ENCODE peak calls at places on chromosomes 5 and 9, in five cellular contexts. O is spleen, W is WERI-Rb-1, E is left lung, X is IMR-90. Z is an unnamed sample.
A peak's percentile ranks its signal among the peaks of the same experiment; 100 is the strongest.

GRCh38 chr9:61674465-61674864 is 484.6 kb downstream of the SPATA31A7 start:
- DNase-seq in W (no peak), E (no peak), X (no peak), O (no peak), Z (no peak)

GRCh38 chr9:137685886-137686420 is 67.1 kb downstream of the EHMT1 start:
- DNase-seq in O (peak; percentile 19), X (no peak), W (no peak), E (no peak), Z (no peak)

GRCh38 chr9:71683598-71684235 is 84.6 kb downstream of the CEMIP2 start:
- DNase-seq in O (no peak), E (peak; percentile 70), W (peak; percentile 17), X (peak; percentile 61), Z (peak; percentile 49)

GRCh38 chr5:18792145-18792544 is 1157.9 kb downstream of the TAF11L14 start:
- DNase-seq in W (no peak), O (no peak), E (no peak), X (no peak), Z (no peak)

GRCh38 chr9:2055203-2055658 is 40.1 kb downstream of the SMARCA2 start:
- DNase-seq in W (no peak), O (no peak), E (no peak), X (peak; percentile 24), Z (no peak)

GRCh38 chr5:157187046-157187754 is 6.6 kb downstream of the ITK start:
- DNase-seq in O (no peak), X (no peak), W (no peak), E (no peak), Z (peak; percentile 23)

GRCh38 chr9:86487222-86487841 is 133.1 kb upstream of the TUT7 start:
- DNase-seq in W (no peak), E (no peak), O (no peak), X (peak; percentile 76), Z (peak; percentile 71)

GRCh38 chr5:160747963-160748362 is 104.0 kb downstream of the ATP10B start:
- DNase-seq in E (no peak), X (no peak), W (no peak), O (no peak), Z (peak; percentile 75)

GRCh38 chr5:127683006-127683405 is 20.2 kb upstream of the CCDC192 start:
- DNase-seq in E (no peak), X (no peak), W (no peak), O (no peak), Z (no peak)

DNA sequence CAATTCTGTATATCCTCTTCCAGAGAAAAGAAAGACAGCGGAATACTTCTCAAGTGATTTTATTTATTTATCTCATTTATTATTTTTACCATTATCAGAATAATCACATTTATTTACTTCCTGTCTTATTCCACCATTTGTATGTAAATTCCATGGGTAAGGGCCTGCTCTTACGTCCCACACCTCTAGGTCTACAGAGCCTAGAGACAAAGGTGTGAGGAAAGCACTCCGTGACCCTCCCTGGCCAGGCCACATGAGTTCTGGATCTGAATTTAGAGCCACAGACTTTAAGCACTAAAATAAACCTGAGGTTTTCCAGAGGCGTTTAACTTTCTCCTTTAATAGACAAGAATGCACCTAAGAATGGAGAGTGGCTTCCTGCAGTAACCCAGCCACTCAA is 85.3 kb upstream of the CTSV start:
- DNase-seq in O (no peak), W (no peak), E (no peak), X (no peak), Z (no peak)
- H3K4me3 ChIP-seq in O (no peak overlapping the region), W (no peak overlapping the region), E (no peak overlapping the region), X (no peak overlapping the region), Z (no peak overlapping the region)

GRCh38 chr5:88889165-88890069 is 6.4 kb upstream of the MEF2C start:
- DNase-seq in O (peak; percentile 90), X (peak; percentile 13), W (no peak), E (peak; percentile 69), Z (peak; percentile 66)
- H3K27me3 ChIP-seq in O (no peaks in the 10 kb centered on the region), X (no peaks in the 10 kb centered on the region), W (no peaks in the 10 kb centered on the region), E (peaks cover 10% of the 10 kb centered on the region), Z (peaks cover 68% of the 10 kb centered on the region)

GRCh38 chr9:31347082-31347617 is 1037.3 kb upstream of the ACO1 start:
- DNase-seq in X (no peak), W (no peak), O (no peak), E (no peak), Z (no peak)
- H3K4me3 ChIP-seq in X (no peak overlapping the region), W (no peak overlapping the region), O (peak overlapping the region; percentile 27), E (no peak overlapping the region), Z (no peak overlapping the region)

GRCh38 chr9:123982535-123982934 is 29.0 kb upstream of the LHX2 start:
- DNase-seq in E (no peak), W (no peak), X (no peak), O (no peak), Z (no peak)

GRCh38 chr9:123985869-123986268 is 25.7 kb upstream of the LHX2 start:
- DNase-seq in X (no peak), E (no peak), O (no peak), W (no peak), Z (no peak)

GRCh38 chr9:123983047-123983446 is 28.5 kb upstream of the LHX2 start:
- DNase-seq in X (no peak), W (no peak), O (no peak), E (no peak), Z (no peak)

GRCh38 chr9:123990427-123990826 is 21.1 kb upstream of the LHX2 start:
- DNase-seq in O (no peak), E (no peak), W (no peak), X (no peak), Z (no peak)

DNA sequence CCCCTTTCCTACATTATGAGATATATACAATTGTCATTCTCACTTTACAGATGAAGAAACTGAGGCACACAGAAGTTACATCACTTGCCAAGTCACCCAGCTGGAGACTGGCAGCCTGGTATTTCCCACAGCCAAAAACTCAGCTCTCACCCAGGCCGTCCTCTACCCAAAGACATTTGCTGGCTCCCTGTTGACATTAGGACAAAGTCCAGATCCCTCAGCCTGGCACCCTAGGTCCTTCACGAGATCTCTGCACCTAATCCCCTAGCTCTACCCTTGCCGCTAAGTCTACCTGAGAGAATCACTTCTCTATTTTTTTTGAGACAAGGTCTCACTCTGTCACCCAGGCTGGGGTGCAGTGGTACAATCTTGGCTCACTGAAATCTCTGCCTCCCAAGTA is 26.8 kb upstream of the LHX2 start:
- DNase-seq in O (no peak), E (no peak), W (no peak), X (no peak), Z (no peak)
- H3K27me3 ChIP-seq in O (no peaks in the 10 kb centered on the region), E (peaks cover 75% of the 10 kb centered on the region), W (no peaks in the 10 kb centered on the region), X (peaks cover 73% of the 10 kb centered on the region), Z (peaks cover 76% of the 10 kb centered on the region)

DNA sequence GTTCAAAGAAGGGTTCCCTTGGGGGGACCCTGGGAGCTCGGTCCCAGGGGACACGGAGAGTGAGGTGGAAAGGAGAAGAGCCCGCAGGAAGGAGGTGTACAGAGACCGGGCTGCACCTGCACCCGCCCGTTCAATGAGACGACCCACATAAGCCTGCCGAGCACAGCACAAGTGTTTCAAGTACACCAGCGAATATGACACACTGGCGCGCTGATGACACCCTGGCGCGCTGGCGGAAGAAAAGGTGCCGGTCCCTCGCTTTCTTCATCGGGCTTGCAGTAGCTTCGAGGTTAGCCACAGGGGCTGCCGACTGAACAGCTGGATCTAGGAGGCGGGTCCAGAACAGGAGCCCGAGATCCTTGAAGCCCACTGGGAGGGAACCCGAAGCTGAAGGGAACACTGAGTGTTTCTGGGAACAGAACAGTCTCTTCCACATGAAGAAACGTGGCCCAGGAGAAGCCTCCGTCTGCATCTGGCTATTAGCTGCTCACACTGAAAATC is 1.4 kb downstream of the TBC1D9B start:
- DNase-seq in X (no peak), W (no peak), O (peak; percentile 66), E (no peak), Z (peak; percentile 15)
- H3K4me3 ChIP-seq in X (peak overlapping the region; percentile 99), W (no peak overlapping the region), O (peak overlapping the region; percentile 82), E (peak overlapping the region; percentile 53), Z (peak overlapping the region; percentile 62)

DNA sequence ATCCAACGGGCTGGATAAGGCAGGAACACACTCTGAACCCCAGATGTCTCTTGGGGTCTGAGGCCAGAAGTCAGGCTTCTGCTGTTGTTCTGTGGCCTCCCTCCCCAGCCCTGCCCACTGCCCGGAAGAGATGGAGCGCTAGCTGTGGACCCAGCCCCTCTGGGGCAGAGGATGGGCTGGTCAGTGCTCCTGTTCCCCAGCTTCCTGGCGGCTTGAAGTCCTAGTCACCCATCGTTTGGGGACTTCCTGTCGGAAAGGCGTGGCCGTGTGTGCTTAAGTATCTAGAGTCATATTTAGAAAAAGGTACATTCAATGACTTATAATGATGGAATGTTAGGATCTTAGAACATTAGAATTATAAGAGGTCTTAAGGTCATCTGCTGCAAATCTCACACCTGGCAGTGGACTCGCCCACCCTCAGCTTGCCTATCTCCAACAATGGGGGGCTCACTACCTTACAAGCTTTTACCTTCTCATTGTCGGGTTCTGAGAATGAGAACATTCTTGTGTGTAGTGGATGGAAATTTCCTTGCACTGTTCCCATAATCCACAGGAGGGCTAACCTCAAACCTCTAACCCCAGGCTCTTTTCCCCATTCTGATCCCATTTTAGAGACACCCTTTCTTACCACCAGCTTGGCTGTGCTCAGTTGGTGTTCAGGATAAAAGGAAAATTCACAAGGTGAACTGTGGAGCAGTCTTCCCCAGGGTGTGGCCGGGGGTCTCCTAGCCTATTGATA is 13.4 kb upstream of the AIF1L start:
- DNase-seq in O (no peak), E (no peak), W (no peak), X (no peak), Z (no peak)
- H3K27me3 ChIP-seq in O (no peaks in the 10 kb centered on the region), E (no peaks in the 10 kb centered on the region), W (no peaks in the 10 kb centered on the region), X (peaks cover 54% of the 10 kb centered on the region), Z (no peaks in the 10 kb centered on the region)

DNA sequence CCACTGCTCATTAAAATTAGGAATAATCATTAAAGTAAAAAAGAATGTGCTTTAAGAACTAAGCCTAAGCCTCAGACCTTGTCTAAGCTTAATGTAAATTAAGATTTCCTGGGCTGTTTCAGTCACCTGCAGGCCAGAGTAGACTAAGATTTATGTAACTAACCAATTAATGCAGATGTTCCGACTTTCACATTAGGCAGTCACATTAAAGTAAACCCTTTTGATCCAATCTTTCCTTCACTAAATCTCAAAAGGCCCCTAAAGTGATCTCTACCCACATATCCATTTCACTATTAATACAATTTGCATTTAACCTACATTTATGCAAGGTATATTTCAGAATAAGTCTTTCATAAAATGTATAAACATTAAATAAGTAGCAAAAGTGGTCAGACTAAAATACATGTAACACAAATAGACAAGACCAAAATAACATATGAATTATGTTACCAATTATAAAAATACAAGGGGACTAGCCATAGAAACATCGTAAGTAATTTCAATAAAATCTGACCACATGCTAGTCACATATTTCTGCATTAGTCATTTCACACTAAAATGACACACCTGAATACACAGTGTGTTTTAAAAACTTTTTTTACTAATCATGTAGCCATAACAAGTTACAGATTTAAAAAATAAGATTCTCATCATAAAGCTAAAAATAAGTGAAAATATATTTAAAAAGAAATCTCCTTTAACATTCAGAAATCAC is 7.7 kb downstream of the NR3C1 start:
- DNase-seq in X (no peak), E (no peak), O (no peak), W (no peak), Z (no peak)
- H3K4me3 ChIP-seq in X (no peak overlapping the region), E (no peak overlapping the region), O (peak overlapping the region; percentile 89), W (no peak overlapping the region), Z (no peak overlapping the region)

GRCh38 chr5:151348789-151349188 is 1.4 kb upstream of the SLC36A2 start:
- DNase-seq in X (no peak), E (no peak), O (no peak), W (no peak), Z (peak; percentile 12)
- H3K27me3 ChIP-seq in X (peaks cover 1% of the 10 kb centered on the region), E (peaks cover 54% of the 10 kb centered on the region), O (no peaks in the 10 kb centered on the region), W (peaks cover 7% of the 10 kb centered on the region), Z (peaks cover 70% of the 10 kb centered on the region)

Z was measured in neural progenitor cell.